ENCODE peak calls at places on chromosomes 2 and 18, in five cellular contexts. B is pancreas, T is Caco-2, D is foreskin fibroblast, Y is H7. E is an unnamed sample.

GRCh38 chr2:111662771-111663470 is 221.1 kb downstream of the ANAPC1 start:
- DNase-seq in B (no peak), T (no peak), D (no peak), Y (no peak), E (no peak)

GRCh38 chr2:228167290-228167689 is 14.2 kb downstream of the SPHKAP start:
- DNase-seq in B (no peak), T (no peak), D (no peak), Y (no peak), E (no peak)

GRCh38 chr2:230054079-230054478 is 14.6 kb downstream of the SLC16A14 start:
- DNase-seq in B (no peak), T (no peak), D (no peak), Y (no peak), E (no peak)

GRCh38 chr2:181065458-181065857 is 85.1 kb downstream of the UBE2E3 start:
- DNase-seq in B (no peak), T (no peak), D (no peak), Y (no peak), E (no peak)

GRCh38 chr2:138827426-138828054 is 47.4 kb upstream of the NXPH2 start:
- DNase-seq in B (no peak), T (peak; percentile 46), D (peak; percentile 46), Y (peak; percentile 5), E (peak; percentile 67)

GRCh38 chr2:238489896-238490295 is 63.2 kb downstream of the ASB1 start:
- DNase-seq in B (no peak), T (no peak), D (no peak), Y (no peak), E (no peak)

GRCh38 chr2:55595536-55595935 is 21.9 kb downstream of the PPP4R3B start:
- DNase-seq in B (no peak), T (no peak), D (no peak), Y (no peak), E (no peak)

GRCh38 chr2:168157070-168157469 is 90.3 kb downstream of the STK39 start:
- DNase-seq in B (no peak), T (no peak), D (no peak), Y (no peak), E (no peak)

GRCh38 chr2:233656443-233656842 is 15.3 kb upstream of the UGT1A9 start:
- DNase-seq in B (no peak), T (no peak), D (no peak), Y (no peak), E (no peak)

GRCh38 chr2:41965886-41966285 is 81.9 kb upstream of the PKDCC start:
- DNase-seq in B (no peak), T (no peak), D (no peak), Y (no peak), E (no peak)

GRCh38 chr18:27004056-27004829 is 138.7 kb upstream of the AQP4 start:
- DNase-seq in B (no peak), T (no peak), D (no peak), Y (no peak), E (no peak)

GRCh38 chr18:79367480-79367879 is 28.2 kb upstream of the NFATC1 start:
- DNase-seq in B (no peak), T (no peak), D (no peak), Y (no peak), E (no peak)

GRCh38 chr2:63050186-63050915 is at the start of gene OTX1:
- DNase-seq in B (peak; percentile 82), T (peak; percentile 95), D (peak; percentile 49), Y (peak; percentile 98), E (peak; percentile 22)

GRCh38 chr18:478679-479078 is 21.8 kb downstream of the COLEC12 start:
- DNase-seq in B (no peak), T (no peak), D (peak; percentile 79), Y (no peak), E (no peak)

GRCh38 chr2:10493636-10494281 is 45.6 kb upstream of the ODC1 start:
- DNase-seq in B (peak; percentile 37), T (no peak), D (no peak), Y (no peak), E (no peak)

GRCh38 chr2:143513081-143513480 is 383.9 kb downstream of the ARHGAP15 start:
- DNase-seq in B (no peak), T (no peak), D (peak; percentile 64), Y (peak; percentile 32), E (no peak)

GRCh38 chr2:225824748-225825449 is 425.4 kb downstream of the NYAP2 start:
- DNase-seq in B (no peak), T (no peak), D (no peak), Y (no peak), E (no peak)

GRCh38 chr18:23151414-23152099 is 16.3 kb downstream of the CABLES1 start:
- DNase-seq in B (no peak), T (no peak), D (no peak), Y (no peak), E (no peak)

GRCh38 chr2:127721311-127721977 is 20.1 kb downstream of the SFT2D3 start:
- DNase-seq in B (no peak), T (no peak), D (peak; percentile 45), Y (no peak), E (no peak)

GRCh38 chr2:99442837-99443236 is 47.0 kb downstream of the REV1 start:
- DNase-seq in B (no peak), T (no peak), D (no peak), Y (peak; percentile 28), E (no peak)

GRCh38 chr2:68716539-68716938 is 18.1 kb upstream of the ARHGAP25 start:
- DNase-seq in B (no peak), T (no peak), D (no peak), Y (no peak), E (no peak)

GRCh38 chr2:135259116-135259515 is 207.0 kb downstream of the RAB3GAP1 start:
- DNase-seq in B (no peak), T (no peak), D (no peak), Y (no peak), E (no peak)

GRCh38 chr2:135257383-135258090 is 205.4 kb downstream of the RAB3GAP1 start:
- DNase-seq in B (no peak), T (no peak), D (peak; percentile 72), Y (no peak), E (no peak)

GRCh38 chr2:135255208-135255607 is 203.1 kb downstream of the RAB3GAP1 start:
- DNase-seq in B (no peak), T (no peak), D (no peak), Y (no peak), E (no peak)

GRCh38 chr2:135258193-135258592 is 206.1 kb downstream of the RAB3GAP1 start:
- DNase-seq in B (no peak), T (no peak), D (no peak), Y (peak; percentile 10), E (no peak)

DNA sequence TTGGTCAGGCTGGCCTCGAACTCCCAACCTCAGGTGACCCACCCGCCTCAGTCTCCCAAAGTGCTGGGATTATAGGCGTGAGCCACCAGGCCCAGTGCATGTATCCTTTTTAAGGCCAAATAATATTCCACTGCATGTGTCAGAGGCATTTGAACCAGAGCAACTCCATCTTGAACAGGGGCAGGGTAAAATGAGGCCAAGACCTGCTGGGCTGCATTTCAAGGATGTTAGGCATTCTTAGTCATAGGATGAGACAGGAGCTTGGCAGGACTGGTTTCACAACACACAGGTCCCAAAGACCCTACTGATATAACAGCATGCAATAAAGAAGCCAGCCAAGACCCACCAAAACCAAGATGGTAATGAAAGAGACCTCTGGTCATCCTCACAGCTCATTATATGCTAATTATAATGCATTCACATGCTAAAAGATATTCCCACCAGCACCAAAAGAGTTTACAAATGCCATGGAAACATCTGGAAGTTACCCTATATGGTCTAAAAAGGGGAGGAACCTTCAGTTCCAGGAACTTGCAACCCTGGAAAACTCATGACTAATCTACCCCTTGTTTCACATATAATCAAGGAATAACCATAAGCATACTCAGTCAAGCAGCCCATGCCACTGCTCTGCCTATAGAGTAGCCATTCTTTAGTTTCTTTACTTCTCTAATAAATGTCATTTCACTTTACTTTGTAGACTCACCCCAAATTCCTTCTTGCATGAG is 204.6 kb downstream of the RAB3GAP1 start:
- DNase-seq in B (no peak), T (no peak), D (peak; percentile 44), Y (no peak), E (no peak)
- H3K4me3 ChIP-seq in B (no peak overlapping the region), T (no peak overlapping the region), D (no peak overlapping the region), Y (no peak overlapping the region), E (no peak overlapping the region)

DNA sequence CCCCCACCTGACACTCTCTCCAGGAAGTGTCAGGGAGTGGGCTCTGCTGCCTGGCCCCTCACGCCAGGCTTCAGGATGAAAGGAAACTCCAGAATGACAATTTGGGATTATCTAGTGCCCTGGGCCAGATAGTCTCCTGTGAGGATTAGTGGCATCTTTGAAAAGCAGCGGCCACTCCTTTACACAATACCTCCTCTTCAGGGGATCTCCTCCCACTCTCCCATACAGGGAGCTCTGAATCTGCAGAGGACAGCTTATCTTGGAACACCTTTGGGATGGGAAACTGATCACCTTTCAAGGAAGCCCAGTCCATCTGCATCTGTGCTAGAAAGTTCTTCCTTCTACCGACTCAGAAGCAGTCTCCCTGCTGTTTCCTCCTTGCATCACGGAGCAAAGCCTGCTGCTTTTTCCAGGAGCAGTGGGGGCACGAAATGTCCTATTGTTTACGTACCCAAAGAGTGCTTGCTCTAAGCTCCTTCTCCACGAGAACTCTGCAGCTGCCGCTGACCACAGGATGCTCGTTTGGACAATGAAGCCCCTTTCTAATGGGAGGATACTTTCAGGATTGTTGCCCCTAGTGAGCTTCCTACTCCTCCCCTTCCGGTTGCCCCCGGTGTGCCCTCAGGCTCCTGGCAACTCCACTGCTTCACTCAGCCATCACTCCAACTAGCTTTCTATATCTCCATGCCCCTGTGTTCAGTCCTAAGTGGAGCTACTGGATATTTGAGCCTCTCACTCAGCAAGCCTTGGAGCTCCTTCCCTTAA is 31.5 kb downstream of the SIX3 start:
- DNase-seq in B (no peak), T (no peak), D (no peak), Y (no peak), E (no peak)
- H3K4me3 ChIP-seq in B (no peak overlapping the region), T (no peak overlapping the region), D (no peak overlapping the region), Y (no peak overlapping the region), E (no peak overlapping the region)

GRCh38 chr2:157411624-157412336 is 32.1 kb downstream of the CYTIP start:
- DNase-seq in B (no peak), T (no peak), D (no peak), Y (no peak), E (no peak)
- H3K4me3 ChIP-seq in B (no peak overlapping the region), T (no peak overlapping the region), D (no peak overlapping the region), Y (no peak overlapping the region), E (no peak overlapping the region)

GRCh38 chr2:21096458-21096857 is 27.3 kb upstream of the TDRD15 start:
- DNase-seq in B (no peak), T (no peak), D (no peak), Y (no peak), E (no peak)

GRCh38 chr2:21097331-21097730 is 26.4 kb upstream of the TDRD15 start:
- DNase-seq in B (no peak), T (no peak), D (no peak), Y (no peak), E (no peak)

GRCh38 chr2:21092308-21092869 is 31.4 kb upstream of the TDRD15 start:
- DNase-seq in B (no peak), T (no peak), D (no peak), Y (no peak), E (no peak)

GRCh38 chr2:21095714-21096113 is 28.1 kb upstream of the TDRD15 start:
- DNase-seq in B (no peak), T (no peak), D (no peak), Y (no peak), E (no peak)

GRCh38 chr2:21095178-21095577 is 28.6 kb upstream of the TDRD15 start:
- DNase-seq in B (no peak), T (no peak), D (no peak), Y (no peak), E (no peak)
- H3K4me3 ChIP-seq in B (no peak overlapping the region), T (no peak overlapping the region), D (no peak overlapping the region), Y (no peak overlapping the region), E (no peak overlapping the region)